ENCODE peak calls at places on chromosomes 7 and 10, in seven cellular contexts. A, P, V, F, Z, W and D are unnamed samples.
A peak's percentile ranks its signal among the peaks of the same experiment; 100 is the strongest.

GRCh38 chr7:2120251-2120660 is 112.5 kb downstream of the MAD1L1 start:
- DNase-seq in F (no peak), A (no peak), V (no peak), Z (no peak), P (no peak), W (no peak), D (no peak)

GRCh38 chr7:7795736-7796135 is 77.3 kb upstream of the RPA3 start:
- DNase-seq in W (no peak), V (peak; percentile 24), F (no peak), P (no peak), A (peak; percentile 42), Z (peak; percentile 90), D (no peak)

GRCh38 chr7:157010588-157011332 is at the start of gene MNX1:
- DNase-seq in Z (peak; percentile 86), W (peak; percentile 33), V (no peak), P (no peak), A (no peak), F (peak; percentile 78), D (peak; percentile 92)

GRCh38 chr10:101767966-101768790 is 7.7 kb downstream of the FGF8 start:
- DNase-seq in F (no peak), P (peak; percentile 66), W (no peak), V (no peak), A (no peak), Z (no peak), D (no peak)

GRCh38 chr10:43751646-43752045 is 103.0 kb upstream of the ZNF32 start:
- DNase-seq in F (no peak), P (no peak), V (no peak), Z (no peak), W (no peak), A (no peak), D (no peak)

GRCh38 chr10:44245601-44245938 is 139.3 kb downstream of the CXCL12 start:
- DNase-seq in V (no peak), P (no peak), F (no peak), Z (no peak), A (no peak), W (no peak), D (no peak)

GRCh38 chr10:95906675-95907453 is 911 bp upstream of the CC2D2B start:
- DNase-seq in F (peak; percentile 36), A (no peak), W (peak; percentile 16), P (peak; percentile 78), V (peak; percentile 27), Z (peak; percentile 65), D (no peak)

GRCh38 chr7:29612596-29612995 is 49.0 kb downstream of the PRR15 start:
- DNase-seq in V (peak; percentile 82), A (no peak), W (no peak), Z (no peak), P (no peak), F (no peak), D (no peak)

GRCh38 chr7:30813466-30813865 is 42.2 kb downstream of the MINDY4 start:
- DNase-seq in P (peak; percentile 87), V (no peak), W (no peak), A (no peak), F (no peak), Z (no peak), D (no peak)

GRCh38 chr7:108598153-108598552 is 28.5 kb downstream of the DNAJB9 start:
- DNase-seq in V (no peak), W (no peak), F (no peak), A (no peak), Z (no peak), P (no peak), D (no peak)

GRCh38 chr10:59098387-59098786 is 78.1 kb upstream of the PHYHIPL start:
- DNase-seq in F (no peak), A (no peak), V (peak; percentile 63), P (no peak), Z (no peak), W (no peak), D (no peak)

GRCh38 chr7:146652176-146652575 is 535.6 kb downstream of the CNTNAP2 start:
- DNase-seq in V (no peak), W (no peak), A (no peak), P (no peak), Z (no peak), F (no peak), D (no peak)